ENCODE peak calls at places on chromosome 5, in six cellular contexts. B is heart right ventricle, T is cardiac muscle cell, O is NT2/D1, Y is esophagus squamous epithelium, Z is GM12864. L is an unnamed sample.

GRCh38 chr5:11104543-11105151 is 343.6 kb upstream of the DAP start:
- DNase-seq in Y (no peak), O (no peak), Z (no peak), B (no peak), T (no peak), L (no peak)

GRCh38 chr5:97042981-97043380 is 99.4 kb downstream of the LIX1 start:
- DNase-seq in B (no peak), O (no peak), T (no peak), Y (no peak), Z (no peak), L (no peak)

GRCh38 chr5:14142202-14142855 is 813 bp upstream of the TRIO start:
- DNase-seq in Y (no peak), B (no peak), T (peak), O (no peak), Z (no peak), L (no peak)

GRCh38 chr5:73118331-73119011 is 1.9 kb upstream of the TMEM171 start:
- DNase-seq in O (no peak), B (no peak), Z (no peak), T (no peak), Y (no peak), L (no peak)

GRCh38 chr5:1815881-1816292 is 14.7 kb downstream of the NDUFS6 start:
- DNase-seq in Z (no peak), Y (no peak), O (no peak), T (no peak), B (no peak), L (no peak)

GRCh38 chr5:85670417-85670816 is 947.3 kb upstream of the COX7C start:
- DNase-seq in Z (no peak), Y (no peak), T (no peak), O (no peak), B (no peak), L (no peak)

GRCh38 chr5:124027441-124027840 is 515.5 kb downstream of the CSNK1G3 start:
- DNase-seq in T (no peak), B (no peak), Y (no peak), Z (no peak), O (no peak), L (no peak)

GRCh38 chr5:132253452-132254320 is 3.8 kb upstream of the PDLIM4 start:
- DNase-seq in O (no peak), Z (no peak), T (no peak), Y (no peak), B (no peak), L (no peak)

GRCh38 chr5:179251276-179251969 is 93.8 kb downstream of the ADAMTS2 start:
- DNase-seq in Y (no peak), Z (no peak), T (no peak), B (no peak), O (no peak), L (no peak)

GRCh38 chr5:150672237-150672883 is 11.3 kb downstream of the MYOZ3 start:
- DNase-seq in Z (no peak), Y (no peak), B (peak), T (peak), O (no peak), L (peak)

DNA sequence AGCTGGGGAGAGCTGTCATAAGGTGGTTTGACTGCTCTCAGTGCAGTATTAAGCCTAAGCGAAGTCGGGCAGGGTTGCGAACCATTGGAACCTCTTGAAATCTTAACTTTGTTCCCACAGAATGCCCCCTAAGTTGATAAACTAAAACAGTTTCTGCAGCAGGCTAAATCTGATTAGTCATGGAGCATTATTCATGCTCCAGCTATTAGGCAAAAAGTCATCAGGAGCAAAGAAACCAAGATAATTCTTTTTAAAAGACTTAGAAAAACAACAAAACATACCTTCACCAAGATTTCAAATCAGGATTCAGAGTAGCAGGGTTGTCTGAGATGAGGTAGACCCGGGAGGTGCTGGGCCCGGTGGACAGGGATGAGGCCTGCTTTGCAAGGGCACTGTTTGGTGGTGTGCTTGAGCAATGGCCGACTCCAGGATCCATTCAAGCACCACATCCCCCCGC is 69.9 kb upstream of the PLPP1 start:
- DNase-seq in Z (no peak), O (no peak), T (peak), B (no peak), Y (no peak), L (no peak)
- H3K4me3 ChIP-seq in Z (no peak), O (no peak), T (no peak), B (no peak), Y (no peak), L (no peak)

GRCh38 chr5:108858959-108859358 is 111.3 kb downstream of the FER start:
- DNase-seq in Y (no peak), Z (peak), B (no peak), O (no peak), T (peak), L (no peak)

DNA sequence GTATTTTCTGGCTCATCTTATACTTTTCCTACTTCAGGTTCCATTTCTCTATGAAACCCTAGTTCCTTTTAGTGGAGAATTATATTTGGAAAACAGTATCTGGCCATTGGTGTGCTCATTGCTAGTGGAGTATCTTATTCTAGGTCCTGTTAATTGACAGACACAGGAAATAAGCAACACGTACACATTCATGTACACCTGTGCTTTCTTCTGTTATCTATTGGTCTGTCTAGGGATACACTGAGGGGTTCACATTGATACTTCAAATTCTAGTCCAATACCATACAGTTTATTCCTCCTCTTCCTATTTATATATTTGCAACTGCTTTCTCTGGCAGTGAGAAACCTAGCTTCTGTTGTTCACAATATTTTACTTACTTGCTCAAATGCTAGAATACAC is 110.2 kb downstream of the FER start:
- DNase-seq in O (no peak), B (no peak), Z (no peak), Y (no peak), T (no peak), L (no peak)
- H3K4me3 ChIP-seq in O (no peak), B (no peak), Z (no peak), Y (no peak), T (no peak), L (no peak)

GRCh38 chr5:51386916-51387853 is 3.9 kb downstream of the ISL1 start:
- DNase-seq in T (no peak), Y (no peak), O (no peak), Z (no peak), B (no peak), L (peak)
- H3K4me3 ChIP-seq in T (peak), Y (no peak), O (peak), Z (no peak), B (no peak), L (peak)

GRCh38 chr5:54870251-54870650 is 115.1 kb downstream of the ESM1 start:
- DNase-seq in T (no peak), O (no peak), Y (no peak), Z (no peak), B (no peak), L (no peak)

GRCh38 chr5:54872810-54873209 is 112.6 kb downstream of the ESM1 start:
- DNase-seq in O (no peak), B (no peak), Y (no peak), T (no peak), Z (no peak), L (no peak)

GRCh38 chr5:54869691-54870090 is 115.7 kb downstream of the ESM1 start:
- DNase-seq in Z (no peak), T (no peak), O (no peak), Y (no peak), B (no peak), L (no peak)

GRCh38 chr5:54868511-54869483 is 116.6 kb downstream of the ESM1 start:
- DNase-seq in B (no peak), Z (no peak), T (no peak), Y (no peak), O (no peak), L (no peak)

GRCh38 chr5:54867310-54867944 is 118.0 kb downstream of the ESM1 start:
- DNase-seq in Z (no peak), O (no peak), B (no peak), Y (no peak), T (peak), L (no peak)
- H3K4me3 ChIP-seq in Z (no peak), O (no peak), B (peak), Y (no peak), T (no peak), L (no peak)

GRCh38 chr5:173893192-173893561 is 5.0 kb downstream of the CPEB4 start:
- DNase-seq in O (no peak), B (no peak), Z (no peak), T (no peak), Y (no peak), L (no peak)
- H3K4me3 ChIP-seq in O (no peak), B (peak), Z (no peak), T (peak), Y (no peak), L (no peak)

GRCh38 chr5:181221105-181221791 is 1.8 kb upstream of the TRIM41 start:
- DNase-seq in Z (no peak), T (no peak), O (no peak), B (no peak), Y (no peak), L (no peak)
- H3K4me3 ChIP-seq in Z (peak), T (peak), O (peak), B (no peak), Y (no peak), L (peak)

GRCh38 chr5:140145818-140146522 is 20.2 kb downstream of the IGIP start:
- DNase-seq in B (peak), Z (no peak), T (peak), O (no peak), Y (no peak), L (peak)

GRCh38 chr5:140147460-140147859 is 21.7 kb downstream of the IGIP start:
- DNase-seq in B (no peak), Y (no peak), O (no peak), Z (no peak), T (no peak), L (no peak)

GRCh38 chr5:140145223-140145622 is 19.5 kb downstream of the IGIP start:
- DNase-seq in T (no peak), Z (no peak), B (no peak), O (no peak), Y (no peak), L (no peak)

GRCh38 chr5:140148508-140148907 is 22.8 kb downstream of the IGIP start:
- DNase-seq in T (peak), Z (no peak), Y (no peak), O (no peak), B (no peak), L (no peak)

GRCh38 chr5:140146523-140146842 is 20.7 kb downstream of the IGIP start:
- DNase-seq in Y (no peak), B (no peak), Z (no peak), O (no peak), T (no peak), L (no peak)
- H3K4me3 ChIP-seq in Y (peak), B (peak), Z (no peak), O (peak), T (peak), L (no peak)

GRCh38 chr5:53334431-53334941 is 145.9 kb upstream of the FST start:
- DNase-seq in T (peak), Y (no peak), O (no peak), Z (no peak), B (no peak), L (no peak)
- H3K4me3 ChIP-seq in T (no peak), Y (no peak), O (no peak), Z (no peak), B (no peak), L (no peak)

L was measured in HAP-1.